ENCODE peak calls at places on chromosomes 11 and 22, in six cellular contexts. One of them, this sample, is unnamed. For H3K4me1, the result is how much of the 10 kb centered on the place peaks cover.

GRCh38 chr11:109914038-109914437 is 179.2 kb upstream of the ZC3H12C start:
- DNase-seq in H9: no peak
- DNase-seq in A549: no peak
- DNase-seq in mammary epithelial cell: peak
- DNase-seq in pancreas: no peak
- DNase-seq in mucosa of descending colon: no peak
- DNase-seq in this sample: no peak

GRCh38 chr22:42754658-42755057 is 34.0 kb upstream of the A4GALT start:
- DNase-seq in A549: no peak
- DNase-seq in pancreas: no peak
- DNase-seq in mammary epithelial cell: peak
- DNase-seq in H9: no peak
- DNase-seq in mucosa of descending colon: no peak
- DNase-seq in this sample: peak

GRCh38 chr11:74226907-74227306 is 55.8 kb downstream of the PPME1 start:
- DNase-seq in mucosa of descending colon: no peak
- DNase-seq in pancreas: no peak
- DNase-seq in A549: no peak
- DNase-seq in mammary epithelial cell: no peak
- DNase-seq in H9: no peak
- DNase-seq in this sample: no peak

GRCh38 chr11:71322192-71322735 is 69.9 kb upstream of the SHANK2 start:
- DNase-seq in pancreas: no peak
- DNase-seq in H9: no peak
- DNase-seq in A549: no peak
- DNase-seq in mucosa of descending colon: no peak
- DNase-seq in mammary epithelial cell: no peak
- DNase-seq in this sample: no peak

GRCh38 chr11:92141159-92141558 is 83.5 kb upstream of the FAT3 start:
- DNase-seq in H9: no peak
- DNase-seq in mammary epithelial cell: no peak
- DNase-seq in A549: no peak
- DNase-seq in pancreas: no peak
- DNase-seq in mucosa of descending colon: no peak
- DNase-seq in this sample: peak

GRCh38 chr11:115580927-115581680 is 76.9 kb upstream of the CADM1 start:
- DNase-seq in mammary epithelial cell: peak
- DNase-seq in mucosa of descending colon: peak
- DNase-seq in H9: no peak
- DNase-seq in A549: no peak
- DNase-seq in pancreas: no peak
- DNase-seq in this sample: no peak

GRCh38 chr11:108616549-108616948 is 23.0 kb upstream of the EXPH5 start:
- DNase-seq in pancreas: no peak
- DNase-seq in H9: no peak
- DNase-seq in mammary epithelial cell: peak
- DNase-seq in mucosa of descending colon: no peak
- DNase-seq in A549: peak
- DNase-seq in this sample: peak

GRCh38 chr11:105609341-105609781 is 512 bp upstream of the GRIA4 start:
- DNase-seq in H9: peak
- DNase-seq in mucosa of descending colon: peak
- DNase-seq in A549: no peak
- DNase-seq in pancreas: no peak
- DNase-seq in mammary epithelial cell: peak
- DNase-seq in this sample: peak

GRCh38 chr11:45683285-45684058 is 18.1 kb upstream of the CHST1 start:
- DNase-seq in pancreas: no peak
- DNase-seq in mucosa of descending colon: no peak
- DNase-seq in H9: no peak
- DNase-seq in A549: no peak
- DNase-seq in mammary epithelial cell: no peak
- DNase-seq in this sample: no peak

GRCh38 chr22:46891382-46891951 is 129.0 kb downstream of the TBC1D22A start:
- DNase-seq in A549: no peak
- DNase-seq in mammary epithelial cell: no peak
- DNase-seq in pancreas: no peak
- DNase-seq in mucosa of descending colon: no peak
- DNase-seq in H9: no peak
- DNase-seq in this sample: no peak

GRCh38 chr11:120558754-120559431 is 47.3 kb downstream of the GRIK4 start:
- DNase-seq in H9: no peak
- DNase-seq in pancreas: no peak
- DNase-seq in A549: no peak
- DNase-seq in mucosa of descending colon: no peak
- DNase-seq in mammary epithelial cell: no peak
- DNase-seq in this sample: no peak

DNA sequence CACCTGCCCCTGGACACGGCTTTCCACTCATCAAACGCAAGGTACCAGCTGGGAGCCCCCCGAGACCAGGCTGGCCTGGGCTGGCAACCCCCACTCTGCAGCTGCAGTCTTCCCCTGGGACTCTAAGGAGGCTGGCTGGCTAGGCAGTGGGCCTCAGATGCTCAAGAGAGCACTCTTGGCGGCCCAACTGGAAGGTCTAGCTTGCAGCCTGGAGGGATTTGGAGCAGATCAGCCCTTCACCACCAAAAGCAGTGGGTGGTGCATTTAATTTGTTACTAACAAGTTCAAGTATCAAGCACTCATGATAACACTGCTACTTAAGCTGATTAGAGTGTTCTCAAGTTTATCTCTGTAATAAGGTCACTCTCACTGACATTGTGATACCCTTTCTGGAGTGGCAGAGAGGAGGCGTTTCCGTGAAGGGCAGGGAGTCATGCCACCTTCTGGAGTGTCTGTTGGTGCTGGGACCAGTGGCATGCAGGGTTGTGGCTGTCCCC is 21.5 kb downstream of the C22orf23 start:
- DNase-seq in mammary epithelial cell: no peak
- DNase-seq in A549: no peak
- DNase-seq in H9: no peak
- DNase-seq in mucosa of descending colon: no peak
- DNase-seq in pancreas: no peak
- DNase-seq in this sample: no peak
- H3K4me1 ChIP-seq in mammary epithelial cell: under half
- H3K4me1 ChIP-seq in A549: under half
- H3K4me1 ChIP-seq in H9: under half
- H3K4me1 ChIP-seq in mucosa of descending colon: under half
- H3K4me1 ChIP-seq in pancreas: half or more
- H3K4me1 ChIP-seq in this sample: under half

GRCh38 chr11:3138178-3139085 is 26.7 kb downstream of the OSBPL5 start:
- DNase-seq in A549: no peak
- DNase-seq in pancreas: no peak
- DNase-seq in mucosa of descending colon: no peak
- DNase-seq in H9: peak
- DNase-seq in mammary epithelial cell: no peak
- DNase-seq in this sample: no peak

GRCh38 chr11:3135491-3136440 is 29.3 kb downstream of the OSBPL5 start:
- DNase-seq in A549: no peak
- DNase-seq in mammary epithelial cell: no peak
- DNase-seq in H9: peak
- DNase-seq in pancreas: no peak
- DNase-seq in mucosa of descending colon: no peak
- DNase-seq in this sample: no peak

GRCh38 chr11:3139086-3139440 is 26.0 kb downstream of the OSBPL5 start:
- DNase-seq in pancreas: no peak
- DNase-seq in mammary epithelial cell: no peak
- DNase-seq in H9: no peak
- DNase-seq in A549: no peak
- DNase-seq in mucosa of descending colon: no peak
- DNase-seq in this sample: no peak

GRCh38 chr11:3136542-3137455 is 28.3 kb downstream of the OSBPL5 start:
- DNase-seq in H9: no peak
- DNase-seq in A549: no peak
- DNase-seq in pancreas: no peak
- DNase-seq in mucosa of descending colon: no peak
- DNase-seq in mammary epithelial cell: no peak
- DNase-seq in this sample: no peak

GRCh38 chr11:3137486-3138177 is 27.5 kb downstream of the OSBPL5 start:
- DNase-seq in mucosa of descending colon: no peak
- DNase-seq in mammary epithelial cell: no peak
- DNase-seq in A549: no peak
- DNase-seq in H9: no peak
- DNase-seq in pancreas: no peak
- DNase-seq in this sample: no peak
- H3K4me1 ChIP-seq in mucosa of descending colon: under half
- H3K4me1 ChIP-seq in mammary epithelial cell: under half
- H3K4me1 ChIP-seq in A549: under half
- H3K4me1 ChIP-seq in H9: under half
- H3K4me1 ChIP-seq in pancreas: under half
- H3K4me1 ChIP-seq in this sample: under half

GRCh38 chr11:130510407-130511006 is 62.1 kb downstream of the ADAMTS15 start:
- DNase-seq in mammary epithelial cell: no peak
- DNase-seq in mucosa of descending colon: peak
- DNase-seq in H9: no peak
- DNase-seq in pancreas: no peak
- DNase-seq in A549: no peak
- DNase-seq in this sample: no peak

GRCh38 chr11:130514316-130514715 is 65.9 kb downstream of the ADAMTS15 start:
- DNase-seq in pancreas: no peak
- DNase-seq in H9: no peak
- DNase-seq in A549: no peak
- DNase-seq in mammary epithelial cell: no peak
- DNase-seq in mucosa of descending colon: no peak
- DNase-seq in this sample: no peak

GRCh38 chr11:130511765-130512164 is 63.3 kb downstream of the ADAMTS15 start:
- DNase-seq in pancreas: no peak
- DNase-seq in A549: no peak
- DNase-seq in mammary epithelial cell: peak
- DNase-seq in H9: no peak
- DNase-seq in mucosa of descending colon: no peak
- DNase-seq in this sample: no peak

GRCh38 chr11:130513132-130513531 is 64.7 kb downstream of the ADAMTS15 start:
- DNase-seq in A549: no peak
- DNase-seq in mammary epithelial cell: no peak
- DNase-seq in pancreas: no peak
- DNase-seq in mucosa of descending colon: peak
- DNase-seq in H9: no peak
- DNase-seq in this sample: no peak

DNA sequence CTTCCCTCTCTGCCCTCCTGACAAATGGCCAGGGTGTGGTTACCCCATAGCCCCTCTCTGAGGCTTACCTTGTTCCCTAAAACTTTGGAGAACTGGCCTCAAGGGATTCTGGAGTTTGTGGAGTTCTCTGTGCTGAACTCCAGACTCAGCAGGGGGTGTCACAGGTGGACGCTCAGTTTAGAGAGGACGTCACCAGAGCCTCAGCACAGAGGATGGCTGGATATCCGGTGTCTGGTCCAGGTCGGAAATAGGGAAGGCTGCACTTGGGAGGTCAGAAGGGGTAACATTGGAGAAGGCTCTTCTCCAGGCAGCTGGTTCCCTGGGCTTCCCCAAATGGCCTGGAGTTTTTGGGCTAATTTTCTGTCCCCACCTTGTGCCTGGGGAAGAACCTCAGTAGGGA is 64.2 kb downstream of the ADAMTS15 start:
- DNase-seq in pancreas: no peak
- DNase-seq in H9: no peak
- DNase-seq in mucosa of descending colon: no peak
- DNase-seq in mammary epithelial cell: no peak
- DNase-seq in A549: no peak
- DNase-seq in this sample: no peak
- H3K4me1 ChIP-seq in pancreas: under half
- H3K4me1 ChIP-seq in H9: under half
- H3K4me1 ChIP-seq in mucosa of descending colon: under half
- H3K4me1 ChIP-seq in mammary epithelial cell: under half
- H3K4me1 ChIP-seq in A549: under half
- H3K4me1 ChIP-seq in this sample: under half

DNA sequence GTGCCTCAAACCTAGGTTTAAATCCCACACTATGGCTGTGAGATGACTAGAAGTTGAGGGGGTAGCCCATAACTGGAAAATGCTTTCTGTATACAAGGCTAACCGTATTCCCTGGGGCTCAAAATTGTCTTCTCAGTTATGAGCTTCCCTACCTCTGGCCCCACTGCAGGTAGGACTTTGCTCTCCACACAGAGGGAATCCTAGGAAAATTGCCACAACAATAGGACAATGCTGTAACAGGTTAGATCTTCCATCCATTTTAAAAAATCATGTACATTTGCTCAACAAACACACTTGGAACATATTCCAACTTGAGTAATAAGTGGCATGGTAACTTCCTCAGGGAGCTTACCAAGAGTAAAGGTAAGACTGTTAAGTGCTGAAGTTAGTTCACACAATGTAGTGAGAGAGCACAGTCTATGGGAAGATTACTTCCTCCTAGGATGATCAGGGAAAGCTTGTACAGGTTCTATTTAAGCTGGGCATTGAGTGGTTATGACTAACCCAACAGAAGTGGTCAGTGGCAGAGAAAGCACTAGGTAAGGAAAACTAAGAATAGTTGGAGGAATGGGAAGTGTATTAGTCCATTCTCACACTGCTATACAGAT is 78.9 kb upstream of the BIRC3 start:
- DNase-seq in pancreas: no peak
- DNase-seq in mammary epithelial cell: peak
- DNase-seq in H9: no peak
- DNase-seq in A549: no peak
- DNase-seq in mucosa of descending colon: no peak
- DNase-seq in this sample: peak
- H3K4me1 ChIP-seq in pancreas: under half
- H3K4me1 ChIP-seq in mammary epithelial cell: under half
- H3K4me1 ChIP-seq in H9: under half
- H3K4me1 ChIP-seq in A549: under half
- H3K4me1 ChIP-seq in mucosa of descending colon: under half
- H3K4me1 ChIP-seq in this sample: half or more

GRCh38 chr11:44593194-44593593 is 27.7 kb downstream of the CD82 start:
- DNase-seq in mucosa of descending colon: no peak
- DNase-seq in pancreas: no peak
- DNase-seq in A549: no peak
- DNase-seq in mammary epithelial cell: peak
- DNase-seq in H9: no peak
- DNase-seq in this sample: no peak
- H3K4me1 ChIP-seq in mucosa of descending colon: under half
- H3K4me1 ChIP-seq in pancreas: under half
- H3K4me1 ChIP-seq in A549: under half
- H3K4me1 ChIP-seq in mammary epithelial cell: under half
- H3K4me1 ChIP-seq in H9: under half
- H3K4me1 ChIP-seq in this sample: under half

GRCh38 chr11:122772945-122773344 is 65.4 kb upstream of the CRTAM start:
- DNase-seq in pancreas: no peak
- DNase-seq in mammary epithelial cell: no peak
- DNase-seq in H9: no peak
- DNase-seq in mucosa of descending colon: no peak
- DNase-seq in A549: peak
- DNase-seq in this sample: no peak
- H3K4me1 ChIP-seq in pancreas: under half
- H3K4me1 ChIP-seq in mammary epithelial cell: under half
- H3K4me1 ChIP-seq in H9: under half
- H3K4me1 ChIP-seq in mucosa of descending colon: under half
- H3K4me1 ChIP-seq in A549: under half
- H3K4me1 ChIP-seq in this sample: under half

GRCh38 chr11:122114976-122115375 is 1.0 kb downstream of the BLID start:
- DNase-seq in A549: no peak
- DNase-seq in mucosa of descending colon: no peak
- DNase-seq in H9: no peak
- DNase-seq in mammary epithelial cell: no peak
- DNase-seq in pancreas: no peak
- DNase-seq in this sample: no peak
- H3K4me1 ChIP-seq in A549: under half
- H3K4me1 ChIP-seq in mucosa of descending colon: under half
- H3K4me1 ChIP-seq in H9: under half
- H3K4me1 ChIP-seq in mammary epithelial cell: under half
- H3K4me1 ChIP-seq in pancreas: under half
- H3K4me1 ChIP-seq in this sample: under half

GRCh38 chr11:20248345-20248744 is 88.1 kb upstream of the DBX1 start:
- DNase-seq in H9: no peak
- DNase-seq in A549: no peak
- DNase-seq in mucosa of descending colon: no peak
- DNase-seq in mammary epithelial cell: no peak
- DNase-seq in pancreas: no peak
- DNase-seq in this sample: no peak
- H3K4me1 ChIP-seq in H9: under half
- H3K4me1 ChIP-seq in A549: under half
- H3K4me1 ChIP-seq in mucosa of descending colon: under half
- H3K4me1 ChIP-seq in mammary epithelial cell: under half
- H3K4me1 ChIP-seq in pancreas: under half
- H3K4me1 ChIP-seq in this sample: under half

This sample was measured in HepG2.